ENCODE peak calls at places on chromosomes 2 and 18, in nine cellular contexts. Q is stomach, K is transverse colon, T is sigmoid colon, J is HepG2, D is K562, C is H1, R is GM12878, F is suprapubic skin. O is an unnamed sample.

GRCh38 chr2:42021490-42021889 is 26.3 kb upstream of the PKDCC start:
- DNase-seq in R (no peak), Q (no peak), C (no peak), T (no peak), K (no peak), J (no peak), D (no peak), F (no peak), O (no peak)

GRCh38 chr18:48017625-48018024 is 87.2 kb upstream of the SMAD2 start:
- DNase-seq in F (peak), R (no peak), C (no peak), T (peak), D (no peak), Q (peak), J (no peak), K (no peak), O (no peak)

GRCh38 chr18:34977787-34978532 is 63.3 kb upstream of the MAPRE2 start:
- DNase-seq in R (no peak), F (peak), T (peak), D (peak), C (peak), Q (peak), J (no peak), K (peak), O (no peak)

GRCh38 chr2:212611026-212611425 is 72.4 kb upstream of the ERBB4 start:
- DNase-seq in F (no peak), K (no peak), R (no peak), J (no peak), T (no peak), Q (no peak), D (no peak), C (no peak), O (no peak)

GRCh38 chr2:85445316-85446295 is 27.1 kb downstream of the SH2D6 start:
- DNase-seq in J (no peak), Q (no peak), K (no peak), F (no peak), R (no peak), T (peak), D (no peak), C (no peak), O (no peak)

GRCh38 chr2:20429528-20429927 is 17.3 kb upstream of the RHOB start:
- DNase-seq in C (no peak), J (no peak), D (no peak), F (no peak), T (no peak), R (no peak), K (peak), Q (peak), O (no peak)

GRCh38 chr2:42771546-42772153 is 7.7 kb upstream of the OXER1 start:
- DNase-seq in F (peak), D (no peak), K (no peak), R (no peak), J (no peak), Q (peak), C (no peak), T (peak), O (no peak)

GRCh38 chr2:21220930-21221329 is 97.2 kb downstream of the TDRD15 start:
- DNase-seq in C (no peak), K (no peak), J (no peak), Q (peak), R (no peak), F (no peak), T (no peak), D (no peak), O (no peak)

GRCh38 chr2:151946856-151947523 is 118.8 kb upstream of the ARL5A start:
- DNase-seq in T (no peak), R (no peak), F (no peak), J (peak), C (peak), Q (no peak), D (peak), K (peak), O (no peak)

GRCh38 chr18:23387265-23387664 is 65.8 kb upstream of the RIOK3 start:
- DNase-seq in Q (no peak), R (no peak), F (no peak), D (no peak), J (no peak), C (no peak), K (no peak), T (no peak), O (no peak)

GRCh38 chr2:187506416-187506815 is 47.8 kb downstream of the TFPI start:
- DNase-seq in F (no peak), K (no peak), R (no peak), T (no peak), C (no peak), Q (no peak), J (no peak), D (no peak), O (no peak)

GRCh38 chr2:43106767-43107527 is 119.5 kb downstream of the ZFP36L2 start:
- DNase-seq in J (no peak), D (no peak), F (no peak), Q (no peak), C (no peak), R (peak), K (no peak), T (peak), O (no peak)

GRCh38 chr2:157488877-157489276 is 45.0 kb upstream of the CYTIP start:
- DNase-seq in R (no peak), F (no peak), Q (peak), T (no peak), K (peak), C (no peak), D (no peak), J (no peak), O (no peak)

GRCh38 chr18:2958819-2959298 is 54.1 kb downstream of the LPIN2 start:
- DNase-seq in T (peak), Q (no peak), J (no peak), C (no peak), F (no peak), R (no peak), K (no peak), D (no peak), O (no peak)

GRCh38 chr18:46474487-46475366 is 182.3 kb downstream of the LOXHD1 start:
- DNase-seq in R (no peak), Q (no peak), F (no peak), T (no peak), J (no peak), D (no peak), C (no peak), K (no peak), O (no peak)

GRCh38 chr18:321839-322467 is 54.1 kb upstream of the THOC1 start:
- DNase-seq in C (no peak), K (no peak), D (no peak), T (no peak), R (no peak), Q (no peak), J (no peak), F (no peak), O (no peak)

GRCh38 chr18:9575558-9575957 is 38.8 kb downstream of the PPP4R1 start:
- DNase-seq in F (peak), J (peak), R (no peak), K (peak), T (peak), Q (peak), C (peak), D (peak), O (no peak)

GRCh38 chr2:142863485-142863921 is 14.0 kb upstream of the KYNU start:
- DNase-seq in Q (no peak), K (no peak), T (no peak), C (no peak), D (no peak), F (no peak), J (peak), R (no peak), O (no peak)

GRCh38 chr2:66872056-66872821 is 437.3 kb downstream of the MEIS1 start:
- DNase-seq in J (no peak), R (no peak), K (no peak), T (no peak), C (no peak), F (no peak), Q (no peak), D (no peak), O (no peak)

GRCh38 chr2:228318218-228318617 is 136.7 kb upstream of the SPHKAP start:
- DNase-seq in J (peak), R (no peak), K (peak), D (no peak), Q (no peak), F (no peak), T (no peak), C (peak), O (no peak)

GRCh38 chr2:195648780-195649179 is 8.2 kb upstream of the SLC39A10 start:
- DNase-seq in D (no peak), C (no peak), Q (no peak), T (no peak), R (no peak), J (no peak), F (no peak), K (no peak), O (no peak)

DNA sequence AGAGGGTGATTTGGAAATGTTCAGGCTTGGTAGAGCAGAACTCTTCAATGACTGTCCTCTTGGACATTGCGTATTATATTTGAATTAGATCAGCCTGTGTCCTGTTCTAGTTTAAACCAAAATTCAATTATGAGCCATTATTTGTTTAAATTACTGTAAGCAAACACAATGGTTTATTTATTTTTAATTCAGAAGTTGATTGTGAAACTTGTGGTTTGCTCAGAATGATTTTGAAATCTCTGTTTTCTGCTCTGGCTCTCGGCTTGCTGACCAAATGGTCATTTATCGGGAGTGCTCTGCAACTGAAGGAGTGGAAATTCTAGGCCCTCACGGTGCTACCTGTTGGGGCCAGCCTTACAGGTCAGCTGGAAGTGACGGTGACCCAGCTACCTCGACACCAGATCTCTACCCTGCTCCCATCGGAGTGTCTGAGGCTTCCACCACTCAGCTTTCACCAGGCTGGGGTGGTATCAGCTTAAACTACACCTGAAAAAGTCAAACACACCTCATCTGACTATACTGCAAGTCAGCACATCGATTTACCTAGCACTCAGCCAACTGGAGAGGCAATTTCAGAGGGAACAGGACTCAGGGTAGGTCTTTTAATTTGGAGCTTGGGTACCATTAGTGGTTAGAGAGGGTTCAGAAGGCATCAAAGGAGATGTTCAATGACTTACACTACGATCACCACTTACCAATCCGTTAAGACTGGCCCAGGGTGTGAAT is 36.8 kb upstream of the GPD2 start:
- DNase-seq in C (no peak), K (no peak), Q (peak), J (no peak), F (no peak), R (no peak), T (no peak), D (no peak), O (no peak)
- TF ChIP-seq POLR2A in C (no peak), K (no peak), Q (no peak), J (no peak), F (no peak), R (no peak), T (no peak), D (no peak), O (no peak)

GRCh38 chr2:145006957-145007672 is 487.2 kb upstream of the ZEB2 start:
- DNase-seq in T (no peak), J (no peak), R (no peak), F (peak), Q (no peak), K (no peak), D (no peak), C (no peak), O (no peak)
- TF ChIP-seq POLR2AphosphoS5 in T (no peak), J (no peak), R (no peak), F (no peak), Q (no peak), K (no peak), D (no peak), C (no peak), O (no peak)

DNA sequence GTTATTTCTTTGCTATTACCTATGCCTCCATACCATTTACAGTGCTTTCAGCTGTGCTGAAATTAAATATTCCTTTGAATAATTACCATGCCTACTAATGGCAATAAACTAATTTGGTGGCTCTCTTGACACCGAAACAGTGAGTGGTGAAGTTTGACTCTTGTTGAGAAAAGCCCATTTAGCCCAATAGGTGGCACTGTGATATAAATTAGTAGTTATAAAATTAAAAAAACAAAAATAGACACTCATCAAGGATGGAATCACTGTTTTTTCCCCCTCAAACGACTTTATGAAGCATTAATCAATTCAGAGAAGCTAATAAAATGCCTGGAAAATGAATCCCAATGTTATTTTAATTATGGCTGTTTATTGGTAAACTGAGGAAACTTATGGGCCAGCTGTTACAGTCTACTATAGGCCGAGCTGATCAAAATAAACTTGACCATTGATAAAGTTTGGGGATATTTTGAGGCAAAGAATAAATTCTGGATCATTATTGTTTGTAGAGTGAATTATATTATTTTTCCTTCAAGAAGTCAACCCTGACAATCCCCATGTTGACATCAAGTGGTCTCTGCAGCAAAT is 339.6 kb downstream of the TRIB2 start:
- DNase-seq in J (no peak), F (no peak), Q (no peak), T (no peak), C (no peak), R (no peak), D (no peak), K (no peak), O (no peak)
- TF ChIP-seq EP300 in J (no peak), F (no peak), Q (no peak), T (no peak), C (no peak), R (no peak), D (no peak), K (no peak), O (no peak)

GRCh38 chr2:98463081-98463481 is 18.4 kb downstream of the INPP4A start:
- DNase-seq in K (peak), Q (no peak), F (no peak), R (no peak), J (no peak), D (no peak), C (no peak), T (peak), O (no peak)

GRCh38 chr2:98465456-98466201 is 21.0 kb downstream of the INPP4A start:
- DNase-seq in Q (peak), J (no peak), R (peak), T (peak), D (peak), C (no peak), K (peak), F (no peak), O (no peak)

GRCh38 chr2:98463551-98463971 is 18.9 kb downstream of the INPP4A start:
- DNase-seq in C (no peak), Q (no peak), J (no peak), D (no peak), F (no peak), K (no peak), R (no peak), T (peak), O (no peak)

GRCh38 chr2:98464772-98465310 is 20.2 kb downstream of the INPP4A start:
- DNase-seq in J (no peak), C (no peak), T (peak), R (peak), D (no peak), Q (no peak), K (peak), F (no peak), O (no peak)

DNA sequence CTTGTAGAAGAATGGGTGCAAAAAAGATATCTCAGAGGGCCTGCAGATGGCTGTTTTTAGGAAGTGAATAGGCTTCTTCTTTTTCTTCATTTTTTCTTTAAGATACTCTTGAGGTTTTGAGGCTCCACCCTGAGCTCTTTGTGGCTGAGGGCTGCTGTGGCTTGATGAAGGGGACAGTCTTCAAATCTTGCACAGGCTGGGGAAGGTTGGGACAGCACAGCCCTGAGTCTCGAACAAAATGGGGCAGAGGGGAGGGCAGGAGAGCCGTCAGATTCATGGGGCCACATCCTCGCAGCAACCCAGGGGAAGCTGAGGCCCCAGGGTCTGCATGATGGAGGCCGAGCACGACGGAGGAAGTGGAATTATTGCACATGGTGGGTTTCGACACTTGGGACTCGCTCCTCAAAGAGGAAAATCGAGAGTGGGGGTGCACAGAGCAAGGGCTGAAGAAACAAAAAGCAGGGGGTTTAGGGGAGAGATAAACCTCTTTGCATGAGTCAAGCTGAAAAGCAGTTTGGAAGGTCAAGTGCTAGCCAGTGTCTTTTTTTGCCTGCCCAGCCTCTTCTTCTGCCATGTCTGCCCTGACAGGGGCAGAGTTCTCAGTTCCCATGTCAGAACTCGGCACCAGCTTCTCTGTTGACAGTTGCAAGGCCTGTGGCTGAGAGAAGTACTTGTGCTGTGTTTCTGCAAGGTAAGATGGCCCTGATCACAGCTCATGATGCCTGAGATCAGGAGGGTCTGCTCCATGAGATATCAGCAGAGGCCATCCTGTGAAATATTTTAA is 19.5 kb downstream of the INPP4A start:
- DNase-seq in J (no peak), Q (peak), T (peak), R (no peak), F (no peak), K (peak), C (no peak), D (no peak), O (no peak)
- TF ChIP-seq POLR2A in J (no peak), Q (no peak), T (no peak), R (peak), F (no peak), K (no peak), C (no peak), D (no peak), O (no peak)

GRCh38 chr2:103123516-103123915 is 361.7 kb downstream of the TMEM182 start:
- DNase-seq in D (no peak), K (no peak), C (no peak), J (no peak), Q (no peak), T (no peak), F (no peak), R (no peak), O (no peak)
- TF ChIP-seq POLR2AphosphoS5 in D (no peak), K (no peak), C (no peak), J (no peak), Q (no peak), T (no peak), F (no peak), R (no peak), O (no peak)

DNA sequence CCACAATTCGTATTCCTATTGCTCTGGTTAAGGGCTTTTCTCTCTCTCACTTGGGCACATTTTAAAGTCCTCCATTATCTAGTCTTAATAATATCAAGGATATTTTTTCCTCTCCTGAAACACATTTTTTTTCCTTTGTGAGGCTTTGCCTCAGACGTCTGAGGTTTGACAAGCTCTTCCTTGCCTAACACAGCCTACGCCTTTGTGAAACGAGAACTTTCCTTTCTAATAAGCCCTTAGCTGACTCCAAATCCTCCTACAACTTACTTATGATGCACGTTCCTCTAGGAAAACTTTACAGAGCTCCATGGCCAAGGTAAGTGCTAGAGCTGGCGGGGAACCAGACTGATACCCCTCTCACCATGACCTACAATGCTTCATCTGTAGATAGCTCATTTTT is 841.5 kb downstream of the SOCS6 start:
- DNase-seq in Q (no peak), J (no peak), K (no peak), T (no peak), C (no peak), F (no peak), D (no peak), R (no peak), O (no peak)
- TF ChIP-seq EP300 in Q (no peak), J (no peak), K (no peak), T (no peak), C (no peak), F (no peak), D (no peak), R (no peak), O (no peak)

GRCh38 chr2:61471905-61472805 is 1.3 kb upstream of the USP34 start:
- DNase-seq in T (no peak), C (no peak), Q (no peak), F (peak), D (peak), K (peak), J (peak), R (no peak), O (no peak)

GRCh38 chr2:61470122-61470951 is 550 bp downstream of the USP34 start:
- DNase-seq in C (peak), T (peak), R (no peak), D (peak), F (peak), K (peak), Q (peak), J (peak), O (peak)

GRCh38 chr2:61469424-61470121 is 1.3 kb downstream of the USP34 start:
- DNase-seq in J (no peak), Q (no peak), K (no peak), R (no peak), T (no peak), D (no peak), C (no peak), F (no peak), O (no peak)

GRCh38 chr2:61470965-61471904 is at the start of gene USP34:
- DNase-seq in Q (peak), F (peak), C (peak), K (peak), R (peak), J (peak), T (peak), D (peak), O (peak)
- TF ChIP-seq POLR2A in Q (peak), F (peak), C (peak), K (peak), R (peak), J (peak), T (peak), D (peak), O (peak)

O was measured in esophagus muscularis mucosa.